ENCODE peak calls at places on chromosomes 13 and 19, in eight cellular contexts. One of them, this sample, is unnamed.

GRCh38 chr13:93529961-93530360 is 303.4 kb downstream of the GPC6 start:
- DNase-seq in epithelial cell of esophagus: peak
- DNase-seq in tibial nerve: no peak
- DNase-seq in AG10803: peak
- DNase-seq in heart right ventricle: no peak
- DNase-seq in epithelial cell of proximal tubule: no peak
- DNase-seq in tibial artery: no peak
- DNase-seq in astrocyte of the spinal cord: no peak
- DNase-seq in this sample: no peak

GRCh38 chr13:74922963-74923362 is 559.0 kb downstream of the TBC1D4 start:
- DNase-seq in tibial nerve: no peak
- DNase-seq in heart right ventricle: no peak
- DNase-seq in astrocyte of the spinal cord: no peak
- DNase-seq in tibial artery: no peak
- DNase-seq in epithelial cell of proximal tubule: no peak
- DNase-seq in AG10803: no peak
- DNase-seq in epithelial cell of esophagus: no peak
- DNase-seq in this sample: no peak

GRCh38 chr13:51453308-51453958 is 597 bp upstream of the INTS6 start:
- DNase-seq in AG10803: no peak
- DNase-seq in tibial nerve: peak
- DNase-seq in epithelial cell of proximal tubule: peak
- DNase-seq in astrocyte of the spinal cord: no peak
- DNase-seq in epithelial cell of esophagus: no peak
- DNase-seq in tibial artery: peak
- DNase-seq in heart right ventricle: peak
- DNase-seq in this sample: no peak

GRCh38 chr13:75250526-75251183 is 231.3 kb downstream of the TBC1D4 start:
- DNase-seq in heart right ventricle: peak
- DNase-seq in tibial nerve: no peak
- DNase-seq in tibial artery: no peak
- DNase-seq in epithelial cell of esophagus: peak
- DNase-seq in astrocyte of the spinal cord: peak
- DNase-seq in AG10803: peak
- DNase-seq in epithelial cell of proximal tubule: no peak
- DNase-seq in this sample: peak

GRCh38 chr13:79799466-79799865 is 318.5 kb downstream of the NDFIP2 start:
- DNase-seq in epithelial cell of esophagus: no peak
- DNase-seq in tibial nerve: no peak
- DNase-seq in astrocyte of the spinal cord: no peak
- DNase-seq in AG10803: peak
- DNase-seq in tibial artery: no peak
- DNase-seq in heart right ventricle: no peak
- DNase-seq in epithelial cell of proximal tubule: no peak
- DNase-seq in this sample: no peak

GRCh38 chr13:40206241-40207109 is 460.0 kb downstream of the FOXO1 start:
- DNase-seq in AG10803: no peak
- DNase-seq in tibial nerve: no peak
- DNase-seq in astrocyte of the spinal cord: no peak
- DNase-seq in epithelial cell of proximal tubule: peak
- DNase-seq in epithelial cell of esophagus: peak
- DNase-seq in heart right ventricle: no peak
- DNase-seq in tibial artery: no peak
- DNase-seq in this sample: no peak

GRCh38 chr13:24627090-24627714 is 53.0 kb upstream of the ATP12A start:
- DNase-seq in astrocyte of the spinal cord: no peak
- DNase-seq in AG10803: peak
- DNase-seq in tibial nerve: no peak
- DNase-seq in heart right ventricle: no peak
- DNase-seq in epithelial cell of proximal tubule: no peak
- DNase-seq in tibial artery: no peak
- DNase-seq in epithelial cell of esophagus: peak
- DNase-seq in this sample: no peak

GRCh38 chr19:55579766-55580621 is 654 bp downstream of the ZNF579 start:
- DNase-seq in heart right ventricle: peak
- DNase-seq in epithelial cell of proximal tubule: no peak
- DNase-seq in epithelial cell of esophagus: peak
- DNase-seq in astrocyte of the spinal cord: peak
- DNase-seq in AG10803: peak
- DNase-seq in tibial nerve: no peak
- DNase-seq in tibial artery: no peak
- DNase-seq in this sample: no peak

GRCh38 chr19:46303345-46303701 is 6.5 kb downstream of the HIF3A start:
- DNase-seq in epithelial cell of proximal tubule: no peak
- DNase-seq in astrocyte of the spinal cord: no peak
- DNase-seq in heart right ventricle: no peak
- DNase-seq in tibial nerve: no peak
- DNase-seq in epithelial cell of esophagus: no peak
- DNase-seq in tibial artery: no peak
- DNase-seq in AG10803: no peak
- DNase-seq in this sample: no peak

GRCh38 chr19:55109527-55110291 is 7.7 kb downstream of the PPP1R12C start:
- DNase-seq in astrocyte of the spinal cord: no peak
- DNase-seq in epithelial cell of esophagus: no peak
- DNase-seq in tibial artery: no peak
- DNase-seq in tibial nerve: no peak
- DNase-seq in heart right ventricle: no peak
- DNase-seq in epithelial cell of proximal tubule: no peak
- DNase-seq in AG10803: no peak
- DNase-seq in this sample: no peak

GRCh38 chr13:48595330-48596127 is 58.2 kb upstream of the CYSLTR2 start:
- DNase-seq in astrocyte of the spinal cord: peak
- DNase-seq in tibial nerve: peak
- DNase-seq in epithelial cell of esophagus: peak
- DNase-seq in heart right ventricle: peak
- DNase-seq in AG10803: peak
- DNase-seq in epithelial cell of proximal tubule: peak
- DNase-seq in tibial artery: peak
- DNase-seq in this sample: no peak

GRCh38 chr13:110784748-110785147 is 71.2 kb downstream of the ING1 start:
- DNase-seq in epithelial cell of esophagus: peak
- DNase-seq in tibial nerve: no peak
- DNase-seq in epithelial cell of proximal tubule: no peak
- DNase-seq in AG10803: no peak
- DNase-seq in astrocyte of the spinal cord: no peak
- DNase-seq in tibial artery: no peak
- DNase-seq in heart right ventricle: no peak
- DNase-seq in this sample: no peak

GRCh38 chr13:86974995-86975328 is 696.2 kb upstream of the SLITRK5 start:
- DNase-seq in epithelial cell of proximal tubule: no peak
- DNase-seq in tibial artery: no peak
- DNase-seq in heart right ventricle: no peak
- DNase-seq in tibial nerve: no peak
- DNase-seq in AG10803: no peak
- DNase-seq in epithelial cell of esophagus: no peak
- DNase-seq in astrocyte of the spinal cord: no peak
- DNase-seq in this sample: no peak

GRCh38 chr19:48344892-48345291 is 18.8 kb downstream of the TMEM143 start:
- DNase-seq in epithelial cell of proximal tubule: no peak
- DNase-seq in epithelial cell of esophagus: no peak
- DNase-seq in heart right ventricle: no peak
- DNase-seq in tibial nerve: no peak
- DNase-seq in astrocyte of the spinal cord: no peak
- DNase-seq in tibial artery: no peak
- DNase-seq in AG10803: no peak
- DNase-seq in this sample: no peak

GRCh38 chr13:99916366-99917103 is 55.0 kb downstream of the ZIC5 start:
- DNase-seq in tibial artery: no peak
- DNase-seq in epithelial cell of proximal tubule: peak
- DNase-seq in epithelial cell of esophagus: peak
- DNase-seq in heart right ventricle: peak
- DNase-seq in AG10803: peak
- DNase-seq in astrocyte of the spinal cord: peak
- DNase-seq in tibial nerve: peak
- DNase-seq in this sample: peak

GRCh38 chr19:41479757-41480191 is 36.8 kb downstream of the ERICH4 start:
- DNase-seq in AG10803: no peak
- DNase-seq in astrocyte of the spinal cord: no peak
- DNase-seq in tibial artery: peak
- DNase-seq in tibial nerve: no peak
- DNase-seq in epithelial cell of proximal tubule: no peak
- DNase-seq in heart right ventricle: peak
- DNase-seq in epithelial cell of esophagus: peak
- DNase-seq in this sample: no peak
- H3K4me3 ChIP-seq in AG10803: no peak
- H3K4me3 ChIP-seq in astrocyte of the spinal cord: no peak
- H3K4me3 ChIP-seq in tibial artery: no peak
- H3K4me3 ChIP-seq in tibial nerve: no peak
- H3K4me3 ChIP-seq in epithelial cell of proximal tubule: no peak
- H3K4me3 ChIP-seq in heart right ventricle: peak
- H3K4me3 ChIP-seq in epithelial cell of esophagus: no peak
- H3K4me3 ChIP-seq in this sample: no peak

GRCh38 chr13:114109646-114110045 is 22.8 kb downstream of the RASA3 start:
- DNase-seq in tibial nerve: no peak
- DNase-seq in astrocyte of the spinal cord: no peak
- DNase-seq in heart right ventricle: no peak
- DNase-seq in epithelial cell of proximal tubule: no peak
- DNase-seq in epithelial cell of esophagus: no peak
- DNase-seq in tibial artery: peak
- DNase-seq in AG10803: no peak
- DNase-seq in this sample: no peak

GRCh38 chr13:114111577-114111976 is 20.8 kb downstream of the RASA3 start:
- DNase-seq in tibial nerve: no peak
- DNase-seq in AG10803: peak
- DNase-seq in heart right ventricle: no peak
- DNase-seq in astrocyte of the spinal cord: peak
- DNase-seq in epithelial cell of proximal tubule: no peak
- DNase-seq in epithelial cell of esophagus: no peak
- DNase-seq in tibial artery: peak
- DNase-seq in this sample: no peak

GRCh38 chr13:114108894-114109293 is 23.5 kb downstream of the RASA3 start:
- DNase-seq in AG10803: no peak
- DNase-seq in astrocyte of the spinal cord: no peak
- DNase-seq in heart right ventricle: no peak
- DNase-seq in epithelial cell of esophagus: no peak
- DNase-seq in epithelial cell of proximal tubule: no peak
- DNase-seq in tibial nerve: no peak
- DNase-seq in tibial artery: peak
- DNase-seq in this sample: no peak

GRCh38 chr13:114108141-114108761 is 24.2 kb downstream of the RASA3 start:
- DNase-seq in heart right ventricle: no peak
- DNase-seq in astrocyte of the spinal cord: no peak
- DNase-seq in tibial artery: peak
- DNase-seq in tibial nerve: no peak
- DNase-seq in epithelial cell of proximal tubule: no peak
- DNase-seq in AG10803: no peak
- DNase-seq in epithelial cell of esophagus: no peak
- DNase-seq in this sample: no peak

DNA sequence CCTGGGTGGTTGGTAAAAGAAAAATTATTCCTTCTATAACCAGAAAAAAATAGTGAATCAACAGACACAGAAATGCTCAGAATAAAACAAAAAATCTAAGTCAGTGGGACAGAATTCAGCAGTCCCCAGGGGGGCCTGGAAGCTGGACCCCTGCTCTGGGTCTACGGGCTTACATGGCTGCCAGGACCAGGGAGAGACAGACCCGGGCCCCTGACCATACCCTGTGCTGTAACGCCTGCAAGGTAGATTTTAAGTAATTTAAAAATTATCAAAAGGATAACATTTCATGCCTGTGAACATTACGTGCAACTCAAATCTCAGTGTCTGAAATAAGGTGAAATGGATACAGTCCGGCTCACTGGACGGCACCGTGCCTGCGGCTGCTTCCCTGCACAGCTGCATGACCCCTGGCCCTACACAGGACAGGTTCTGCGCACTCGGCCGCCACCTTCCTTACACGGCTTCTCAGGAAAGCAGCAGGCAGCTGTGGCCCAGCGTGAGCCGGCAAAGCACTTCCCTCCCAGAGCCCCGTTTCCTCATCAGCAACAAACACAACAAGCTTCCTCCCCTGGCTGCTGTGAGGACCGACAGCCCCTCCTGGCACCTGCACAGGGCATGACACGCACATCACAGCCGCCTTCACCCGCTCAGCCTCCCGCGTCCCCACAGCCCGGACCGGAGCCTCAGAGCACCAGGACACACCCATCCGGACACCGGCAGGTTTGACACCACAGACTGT is 22.2 kb downstream of the RASA3 start:
- DNase-seq in tibial nerve: no peak
- DNase-seq in epithelial cell of proximal tubule: no peak
- DNase-seq in AG10803: peak
- DNase-seq in tibial artery: peak
- DNase-seq in heart right ventricle: no peak
- DNase-seq in epithelial cell of esophagus: no peak
- DNase-seq in astrocyte of the spinal cord: peak
- DNase-seq in this sample: no peak
- TF ChIP-seq CTCF in tibial nerve: no peak
- TF ChIP-seq CTCF in epithelial cell of proximal tubule: no peak
- TF ChIP-seq CTCF in AG10803: peak
- TF ChIP-seq CTCF in tibial artery: no peak
- TF ChIP-seq CTCF in heart right ventricle: no peak
- TF ChIP-seq CTCF in epithelial cell of esophagus: no peak
- TF ChIP-seq CTCF in astrocyte of the spinal cord: peak
- TF ChIP-seq CTCF in this sample: no peak

GRCh38 chr19:5090780-5091575 is 122.1 kb downstream of the KDM4B start:
- DNase-seq in astrocyte of the spinal cord: peak
- DNase-seq in heart right ventricle: peak
- DNase-seq in tibial artery: peak
- DNase-seq in epithelial cell of esophagus: no peak
- DNase-seq in AG10803: peak
- DNase-seq in epithelial cell of proximal tubule: no peak
- DNase-seq in tibial nerve: peak
- DNase-seq in this sample: no peak

GRCh38 chr19:5092444-5092843 is 123.5 kb downstream of the KDM4B start:
- DNase-seq in epithelial cell of esophagus: no peak
- DNase-seq in AG10803: no peak
- DNase-seq in tibial nerve: no peak
- DNase-seq in astrocyte of the spinal cord: no peak
- DNase-seq in epithelial cell of proximal tubule: no peak
- DNase-seq in tibial artery: no peak
- DNase-seq in heart right ventricle: no peak
- DNase-seq in this sample: no peak

GRCh38 chr19:5090465-5090779 is 121.5 kb downstream of the KDM4B start:
- DNase-seq in epithelial cell of esophagus: no peak
- DNase-seq in heart right ventricle: no peak
- DNase-seq in tibial nerve: no peak
- DNase-seq in epithelial cell of proximal tubule: no peak
- DNase-seq in astrocyte of the spinal cord: no peak
- DNase-seq in tibial artery: no peak
- DNase-seq in AG10803: no peak
- DNase-seq in this sample: no peak

GRCh38 chr19:5093297-5093858 is 124.5 kb downstream of the KDM4B start:
- DNase-seq in AG10803: no peak
- DNase-seq in heart right ventricle: peak
- DNase-seq in epithelial cell of proximal tubule: no peak
- DNase-seq in tibial artery: no peak
- DNase-seq in tibial nerve: peak
- DNase-seq in epithelial cell of esophagus: no peak
- DNase-seq in astrocyte of the spinal cord: no peak
- DNase-seq in this sample: no peak

GRCh38 chr19:5091576-5092215 is 122.8 kb downstream of the KDM4B start:
- DNase-seq in astrocyte of the spinal cord: no peak
- DNase-seq in tibial artery: peak
- DNase-seq in AG10803: peak
- DNase-seq in epithelial cell of proximal tubule: no peak
- DNase-seq in tibial nerve: peak
- DNase-seq in epithelial cell of esophagus: no peak
- DNase-seq in heart right ventricle: no peak
- DNase-seq in this sample: no peak
- H3K4me3 ChIP-seq in astrocyte of the spinal cord: no peak
- H3K4me3 ChIP-seq in tibial artery: peak
- H3K4me3 ChIP-seq in AG10803: no peak
- H3K4me3 ChIP-seq in epithelial cell of proximal tubule: no peak
- H3K4me3 ChIP-seq in tibial nerve: no peak
- H3K4me3 ChIP-seq in epithelial cell of esophagus: no peak
- H3K4me3 ChIP-seq in heart right ventricle: no peak
- H3K4me3 ChIP-seq in this sample: no peak

GRCh38 chr19:17020823-17021222 is 5.8 kb downstream of the CPAMD8 start:
- DNase-seq in AG10803: no peak
- DNase-seq in epithelial cell of esophagus: no peak
- DNase-seq in astrocyte of the spinal cord: no peak
- DNase-seq in tibial artery: no peak
- DNase-seq in epithelial cell of proximal tubule: no peak
- DNase-seq in tibial nerve: no peak
- DNase-seq in heart right ventricle: no peak
- DNase-seq in this sample: no peak
- TF ChIP-seq CTCF in AG10803: no peak
- TF ChIP-seq CTCF in epithelial cell of esophagus: no peak
- TF ChIP-seq CTCF in astrocyte of the spinal cord: no peak
- TF ChIP-seq CTCF in tibial artery: no peak
- TF ChIP-seq CTCF in epithelial cell of proximal tubule: no peak
- TF ChIP-seq CTCF in tibial nerve: no peak
- TF ChIP-seq CTCF in heart right ventricle: no peak
- TF ChIP-seq CTCF in this sample: no peak